ENCODE peak calls at places on chromosomes 13 and 19, in six cellular contexts. Y is AG20443, L is stromal cell of bone marrow, E is DMS53, J is left lung, U is brain pericyte. M is an unnamed sample.

GRCh38 chr19:13225085-13225484 is 74.9 kb downstream of the IER2 start:
- DNase-seq in Y (no peak), L (no peak), E (no peak), J (no peak), U (no peak), M (no peak)

GRCh38 chr13:44438234-44438579 is 64.6 kb downstream of the SERP2 start:
- DNase-seq in Y (no peak), L (no peak), E (no peak), J (no peak), U (no peak), M (no peak)

GRCh38 chr19:48968179-48968661 is 3.1 kb downstream of the FTL start:
- DNase-seq in Y (no peak), L (no peak), E (peak; percentile 45), J (no peak), U (no peak), M (no peak)

GRCh38 chr13:84470528-84470927 is 588.3 kb upstream of the SLITRK1 start:
- DNase-seq in Y (no peak), L (no peak), E (no peak), J (no peak), U (no peak), M (no peak)

GRCh38 chr19:3837922-3838321 is 30.9 kb downstream of the ZFR2 start:
- DNase-seq in Y (no peak), L (no peak), E (no peak), J (no peak), U (no peak), M (no peak)

GRCh38 chr13:77184455-77184854 is 142.4 kb downstream of the MYCBP2 start:
- DNase-seq in Y (no peak), L (no peak), E (no peak), J (no peak), U (no peak), M (no peak)

GRCh38 chr19:1189419-1189818 is 15.4 kb upstream of the SBNO2 start:
- DNase-seq in Y (no peak), L (no peak), E (peak; percentile 61), J (no peak), U (no peak), M (no peak)

GRCh38 chr19:871446-872265 is 12.2 kb downstream of the CFD start:
- DNase-seq in Y (no peak), L (no peak), E (peak; percentile 51), J (no peak), U (no peak), M (no peak)

GRCh38 chr19:12774588-12775555 is at the start of gene HOOK2:
- DNase-seq in Y (no peak), L (no peak), E (peak; percentile 99), J (peak; percentile 93), U (no peak), M (no peak)

GRCh38 chr13:46082324-46082723 is 22.5 kb downstream of the CPB2 start:
- DNase-seq in Y (no peak), L (no peak), E (no peak), J (no peak), U (no peak), M (no peak)

GRCh38 chr13:100269837-100270236 is 180.9 kb downstream of the PCCA start:
- DNase-seq in Y (peak; percentile 37), L (peak; percentile 73), E (no peak), J (peak; percentile 58), U (peak; percentile 76), M (no peak)

GRCh38 chr13:106526748-106527488 is 8.5 kb downstream of the EFNB2 start:
- DNase-seq in Y (no peak), L (no peak), E (no peak), J (peak; percentile 45), U (no peak), M (no peak)

GRCh38 chr13:100887729-100888151 is 213.1 kb upstream of the TMTC4 start:
- DNase-seq in Y (peak; percentile 78), L (peak; percentile 80), E (peak; percentile 13), J (no peak), U (peak; percentile 13), M (peak; percentile 43)

GRCh38 chr19:4009990-4010807 is 2.7 kb downstream of the PIAS4 start:
- DNase-seq in Y (peak; percentile 17), L (no peak), E (no peak), J (no peak), U (no peak), M (no peak)

GRCh38 chr19:53537523-53538377 is at the start of gene ZNF331:
- DNase-seq in Y (peak; percentile 91), L (peak; percentile 43), E (peak; percentile 83), J (peak; percentile 84), U (peak; percentile 32), M (no peak)

GRCh38 chr19:49098795-49099194 is 13.5 kb downstream of the SNRNP70 start:
- DNase-seq in Y (no peak), L (no peak), E (no peak), J (no peak), U (no peak), M (no peak)

GRCh38 chr19:33698576-33699435 is 77.1 kb downstream of the CHST8 start:
- DNase-seq in Y (no peak), L (no peak), E (no peak), J (peak; percentile 28), U (no peak), M (no peak)

GRCh38 chr13:45707701-45708100 is 5.6 kb downstream of the CBY2 start:
- DNase-seq in Y (no peak), L (no peak), E (no peak), J (no peak), U (no peak), M (no peak)

GRCh38 chr19:5978606-5979552 is 939 bp upstream of the RANBP3 start:
- DNase-seq in Y (no peak), L (no peak), E (peak; percentile 36), J (no peak), U (no peak), M (no peak)

GRCh38 chr13:27461940-27462584 is 11.7 kb upstream of the MTIF3 start:
- DNase-seq in Y (peak; percentile 62), L (no peak), E (no peak), J (no peak), U (no peak), M (no peak)

GRCh38 chr19:12113121-12113520 is 27.0 kb downstream of the ZNF20 start:
- DNase-seq in Y (no peak), L (no peak), E (no peak), J (no peak), U (no peak), M (no peak)

GRCh38 chr13:31625115-31625514 is 114.2 kb upstream of the RXFP2 start:
- DNase-seq in Y (no peak), L (no peak), E (no peak), J (no peak), U (no peak), M (no peak)

GRCh38 chr13:23751195-23751594 is 138.0 kb downstream of the MIPEP start:
- DNase-seq in Y (no peak), L (no peak), E (no peak), J (no peak), U (no peak), M (no peak)

GRCh38 chr19:4866595-4867424 is 657 bp downstream of the PLIN3 start:
- DNase-seq in Y (peak; percentile 64), L (peak; percentile 41), E (no peak), J (peak; percentile 75), U (no peak), M (peak; percentile 53)

GRCh38 chr13:75181906-75182305 is 300.1 kb downstream of the TBC1D4 start:
- DNase-seq in Y (no peak), L (peak; percentile 14), E (no peak), J (no peak), U (no peak), M (peak; percentile 21)

GRCh38 chr19:35306473-35307246 is 14.7 kb downstream of the MAG start:
- DNase-seq in Y (no peak), L (no peak), E (peak; percentile 56), J (no peak), U (no peak), M (peak; percentile 35)